ENCODE peak calls at places on chromosomes 5 and 9, in nine cellular contexts. E, F, M, X, N, Y, L, G and D are unnamed samples.
A peak's percentile ranks its signal among the peaks of the same experiment; 100 is the strongest.

GRCh38 chr5:77725646-77726045 is 50.5 kb downstream of the TBCA start:
- DNase-seq in E (no peak), F (no peak), M (no peak), X (no peak), N (no peak), Y (no peak), L (no peak), G (no peak), D (no peak)

GRCh38 chr9:98254236-98255063 is 999 bp downstream of the TBC1D2 start:
- DNase-seq in E (no peak), F (no peak), M (no peak), X (no peak), N (no peak), Y (no peak), L (peak; percentile 13), G (no peak), D (no peak)

GRCh38 chr5:82314964-82315728 is 37.0 kb upstream of the RPS23 start:
- DNase-seq in E (no peak), F (no peak), M (no peak), X (no peak), N (no peak), Y (no peak), L (no peak), G (peak; percentile 1), D (no peak)

GRCh38 chr9:134983094-134983493 is 65.4 kb upstream of the FCN1 start:
- DNase-seq in E (no peak), F (peak; percentile 57), M (no peak), X (peak; percentile 93), N (peak; percentile 73), Y (peak; percentile 4), L (no peak), G (peak; percentile 17), D (no peak)

GRCh38 chr5:169686137-169686536 is 49.1 kb downstream of the DOCK2 start:
- DNase-seq in E (no peak), F (no peak), M (no peak), X (no peak), N (no peak), Y (no peak), L (no peak), G (no peak), D (peak; percentile 11)

GRCh38 chr9:125549465-125550215 is 157.4 kb downstream of the MAPKAP1 start:
- DNase-seq in E (no peak), F (peak; percentile 83), M (no peak), X (no peak), N (no peak), Y (peak; percentile 35), L (peak; percentile 38), G (no peak), D (peak; percentile 81)

GRCh38 chr5:168377525-168377924 is 86.1 kb downstream of the WWC1 start:
- DNase-seq in E (no peak), F (no peak), M (no peak), X (no peak), N (no peak), Y (no peak), L (no peak), G (no peak), D (no peak)

GRCh38 chr9:99249619-99250018 is 27.5 kb downstream of the SEC61B start:
- DNase-seq in E (no peak), F (no peak), M (no peak), X (no peak), N (no peak), Y (no peak), L (no peak), G (no peak), D (no peak)

GRCh38 chr9:131096490-131097258 is at the start of gene AIF1L:
- DNase-seq in E (peak; percentile 29), F (peak; percentile 74), M (no peak), X (peak; percentile 98), N (peak; percentile 76), Y (peak; percentile 23), L (peak; percentile 38), G (no peak), D (peak; percentile 94)

GRCh38 chr9:131099088-131099611 is 2.8 kb downstream of the AIF1L start:
- DNase-seq in E (no peak), F (no peak), M (no peak), X (peak; percentile 38), N (no peak), Y (no peak), L (no peak), G (no peak), D (peak; percentile 35)

GRCh38 chr9:131098391-131099087 is 2.2 kb downstream of the AIF1L start:
- DNase-seq in E (no peak), F (no peak), M (no peak), X (peak; percentile 75), N (no peak), Y (no peak), L (no peak), G (no peak), D (peak; percentile 85)

GRCh38 chr9:131097259-131097947 is 1.1 kb downstream of the AIF1L start:
- DNase-seq in E (no peak), F (no peak), M (no peak), X (peak; percentile 56), N (no peak), Y (no peak), L (no peak), G (no peak), D (no peak)

GRCh38 chr9:131097948-131098278 is 1.6 kb downstream of the AIF1L start:
- DNase-seq in E (no peak), F (no peak), M (no peak), X (peak; percentile 60), N (no peak), Y (no peak), L (no peak), G (no peak), D (peak; percentile 40)
- H3K4me3 ChIP-seq in E (no peak overlapping the region), F (peak overlapping the region; percentile 83), M (no peak overlapping the region), X (no peak overlapping the region), N (no peak overlapping the region), Y (no peak overlapping the region), L (no peak overlapping the region), G (no peak overlapping the region), D (peak overlapping the region; percentile 14)

DNA sequence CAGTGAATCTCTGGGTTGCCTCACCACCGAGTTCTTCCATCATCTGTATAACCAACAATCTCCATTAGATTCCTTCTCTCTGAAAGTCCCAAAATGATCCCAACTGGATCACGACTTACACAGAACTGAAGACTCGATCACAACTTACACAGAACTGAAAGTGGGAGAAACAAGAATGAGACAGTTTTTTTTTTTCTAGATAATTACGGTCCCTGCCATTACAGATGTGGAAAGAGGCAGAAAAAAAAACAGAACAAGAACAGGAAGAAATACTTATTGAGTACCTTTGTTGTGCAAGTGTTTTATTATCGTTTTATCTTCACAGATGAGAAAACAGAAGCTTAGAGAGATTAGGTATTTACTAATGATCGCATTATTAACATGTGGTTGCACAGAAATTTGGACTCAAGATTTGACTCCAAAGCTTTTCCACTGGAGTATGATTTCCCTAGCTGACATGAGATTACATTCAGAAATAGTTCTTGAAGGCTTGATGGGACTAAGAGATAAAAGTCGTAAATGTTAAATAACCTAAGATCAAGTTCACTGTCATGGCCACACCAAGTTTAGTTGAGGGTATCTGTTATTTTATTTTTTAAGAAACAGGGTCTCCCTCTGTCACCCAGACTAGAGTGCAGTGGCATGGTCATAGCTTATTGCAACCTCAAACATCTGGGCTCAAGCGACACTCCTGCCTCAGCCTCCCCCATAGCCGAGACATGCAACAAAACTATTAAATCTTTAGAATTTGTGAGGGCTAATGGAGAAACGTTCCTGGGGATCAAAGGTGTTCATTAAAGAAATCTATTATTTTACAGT is 8.9 kb downstream of the PLK2 start:
- DNase-seq in E (no peak), F (no peak), M (no peak), X (no peak), N (no peak), Y (peak; percentile 50), L (no peak), G (no peak), D (no peak)
- H3K4me3 ChIP-seq in E (no peak overlapping the region), F (no peak overlapping the region), M (no peak overlapping the region), X (no peak overlapping the region), N (no peak overlapping the region), Y (no peak overlapping the region), L (no peak overlapping the region), G (no peak overlapping the region), D (no peak overlapping the region)

GRCh38 chr5:95823241-95823737 is 763 bp upstream of the GLRX start:
- DNase-seq in E (no peak), F (no peak), M (no peak), X (peak; percentile 32), N (no peak), Y (no peak), L (no peak), G (no peak), D (no peak)

GRCh38 chr5:95823738-95824609 is 1.4 kb upstream of the GLRX start:
- DNase-seq in E (peak; percentile 85), F (peak; percentile 84), M (peak; percentile 91), X (peak; percentile 33), N (peak; percentile 80), Y (peak; percentile 79), L (peak; percentile 78), G (peak; percentile 71), D (peak; percentile 34)

GRCh38 chr5:95821110-95822021 is 1.2 kb downstream of the GLRX start:
- DNase-seq in E (no peak), F (no peak), M (no peak), X (no peak), N (no peak), Y (no peak), L (no peak), G (no peak), D (no peak)

GRCh38 chr5:95822408-95823240 is at the start of gene GLRX:
- DNase-seq in E (peak; percentile 80), F (peak; percentile 86), M (peak; percentile 89), X (peak; percentile 74), N (peak; percentile 80), Y (peak; percentile 82), L (peak; percentile 90), G (peak; percentile 70), D (peak; percentile 80)

GRCh38 chr5:95822038-95822407 is 503 bp downstream of the GLRX start:
- DNase-seq in E (no peak), F (peak; percentile 78), M (no peak), X (peak; percentile 62), N (peak; percentile 84), Y (peak; percentile 71), L (peak; percentile 74), G (no peak), D (peak; percentile 68)
- H3K4me3 ChIP-seq in E (peak overlapping the region; percentile 69), F (peak overlapping the region; percentile 77), M (peak overlapping the region; percentile 62), X (peak overlapping the region; percentile 65), N (peak overlapping the region; percentile 56), Y (peak overlapping the region; percentile 69), L (peak overlapping the region; percentile 69), G (peak overlapping the region; percentile 78), D (peak overlapping the region; percentile 40)

GRCh38 chr5:10800852-10801251 is 39.8 kb upstream of the DAP start:
- DNase-seq in E (no peak), F (no peak), M (no peak), X (no peak), N (no peak), Y (no peak), L (no peak), G (peak; percentile 58), D (no peak)

GRCh38 chr5:10797246-10797645 is 36.2 kb upstream of the DAP start:
- DNase-seq in E (no peak), F (no peak), M (no peak), X (no peak), N (no peak), Y (no peak), L (no peak), G (peak; percentile 32), D (no peak)

DNA sequence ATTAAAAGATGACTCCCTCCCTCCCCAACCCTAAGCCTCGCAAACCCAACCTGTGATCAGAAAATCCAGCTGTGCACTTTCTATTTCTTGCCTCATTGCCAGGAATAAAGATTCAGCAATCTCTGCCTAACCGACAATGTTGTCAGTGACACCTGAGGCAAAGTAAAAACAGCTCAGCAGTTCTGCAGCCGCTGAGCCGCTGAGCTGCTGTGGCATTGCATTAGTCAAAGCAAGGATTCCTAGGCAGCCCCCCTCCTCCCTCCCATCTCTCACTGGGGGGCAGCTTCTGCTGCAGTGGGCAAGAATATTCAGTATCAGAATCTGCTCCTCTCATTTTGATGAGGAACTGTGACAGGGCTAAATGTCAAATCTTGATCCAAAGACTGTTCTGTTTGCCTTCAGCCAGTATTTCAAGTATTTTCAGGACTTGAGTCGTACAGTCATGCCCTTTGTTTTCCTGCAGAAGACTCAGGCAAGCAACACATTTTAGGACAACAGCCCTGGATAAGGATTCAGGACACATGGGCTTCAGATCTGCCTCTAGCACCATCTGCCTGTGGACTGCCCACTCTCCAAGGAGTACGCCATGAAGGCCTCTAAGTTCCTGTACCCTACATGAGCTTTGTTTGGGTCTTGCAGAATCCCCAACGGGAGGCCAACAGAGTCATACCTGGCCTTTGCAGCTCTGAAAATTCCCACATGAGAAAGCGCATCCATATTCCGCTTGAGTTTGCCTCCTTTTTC is 41.1 kb upstream of the DAP start:
- DNase-seq in E (no peak), F (no peak), M (no peak), X (peak; percentile 53), N (no peak), Y (peak; percentile 8), L (no peak), G (no peak), D (no peak)
- H3K4me3 ChIP-seq in E (no peak overlapping the region), F (no peak overlapping the region), M (no peak overlapping the region), X (no peak overlapping the region), N (no peak overlapping the region), Y (no peak overlapping the region), L (no peak overlapping the region), G (no peak overlapping the region), D (no peak overlapping the region)